ENCODE peak calls at places on chromosomes 3 and 15, in eight cellular contexts. J is M059J; Y is activated naive CD8-positive, alpha-beta T cell treated with anti-CD3 and anti-CD28 coated beads, Interleukin-2, amount 50 U/mL, for 24 hours; K is C1 segment of cervical spinal cord; X is heart left ventricle; V is NCI-H1092 treated with DMSO at 0.1 percent for 48 hours; W is stimulated activated CD8-positive, alpha-beta memory T cell treated with anti-CD3 and anti-CD28 coated beads, Interleukin-4, amount 100 ng/mL, for 48 hours; U is left cardiac atrium. P is an unnamed sample.
A peak's percentile ranks its signal among the peaks of the same experiment; 100 is the strongest.

GRCh38 chr15:98774756-98775497 is 126.6 kb downstream of the IGF1R start:
- DNase-seq in Y (no peak), U (no peak), K (no peak), J (no peak), W (no peak), X (no peak), V (no peak), P (no peak)

GRCh38 chr3:54556630-54557029 is 371.2 kb downstream of the LRTM1 start:
- DNase-seq in W (no peak), K (no peak), X (no peak), J (no peak), V (no peak), U (no peak), Y (no peak), P (no peak)

GRCh38 chr3:197807969-197808587 is 17.0 kb downstream of the LRCH3 start:
- DNase-seq in K (no peak), U (no peak), Y (no peak), W (no peak), X (no peak), J (peak; percentile 39), V (no peak), P (no peak)

GRCh38 chr3:138051946-138052802 is 42.2 kb downstream of the CLDN18 start:
- DNase-seq in X (no peak), Y (peak; percentile 18), J (peak; percentile 65), K (no peak), V (peak; percentile 9), W (peak; percentile 42), U (peak; percentile 40), P (peak; percentile 3)

GRCh38 chr3:117788086-117788485 is 1078.5 kb downstream of the TUSC7 start:
- DNase-seq in Y (no peak), W (no peak), V (peak; percentile 66), J (peak; percentile 75), U (no peak), X (no peak), K (no peak), P (no peak)

GRCh38 chr15:98611808-98612207 is 36.5 kb upstream of the IGF1R start:
- DNase-seq in J (no peak), W (no peak), U (no peak), Y (no peak), V (no peak), X (no peak), K (no peak), P (no peak)

GRCh38 chr15:65303687-65304392 is 637 bp upstream of the RNU5B-1 start:
- DNase-seq in U (peak; percentile 47), V (peak; percentile 34), W (peak; percentile 72), Y (peak; percentile 71), X (peak; percentile 71), J (peak; percentile 53), K (peak; percentile 55), P (peak; percentile 26)

GRCh38 chr3:142087676-142088075 is 61.7 kb downstream of the TFDP2 start:
- DNase-seq in W (no peak), J (peak; percentile 92), V (no peak), X (no peak), U (no peak), K (no peak), Y (no peak), P (no peak)

GRCh38 chr15:59260090-59260489 is 53.4 kb downstream of the LDHAL6B start:
- DNase-seq in K (peak; percentile 82), Y (no peak), U (no peak), V (no peak), J (no peak), X (no peak), W (no peak), P (peak; percentile 87)

GRCh38 chr3:31941230-31941632 is 39.8 kb downstream of the OSBPL10 start:
- DNase-seq in W (no peak), J (no peak), V (no peak), U (no peak), Y (no peak), X (peak; percentile 64), K (no peak), P (no peak)

GRCh38 chr3:33392703-33393125 is 47.5 kb downstream of the UBP1 start:
- DNase-seq in J (peak; percentile 92), V (no peak), U (no peak), W (no peak), K (no peak), Y (no peak), X (no peak), P (no peak)

GRCh38 chr3:162704238-162704637 is 1207.6 kb downstream of the OTOL1 start:
- DNase-seq in V (no peak), Y (no peak), J (no peak), K (no peak), U (no peak), W (no peak), X (no peak), P (no peak)

GRCh38 chr3:187293514-187293870 is 2.0 kb upstream of the MASP1 start:
- DNase-seq in U (no peak), K (peak; percentile 59), W (no peak), J (no peak), V (no peak), Y (no peak), X (no peak), P (no peak)

GRCh38 chr3:45056608-45057301 is 30.7 kb downstream of the CLEC3B start:
- DNase-seq in X (no peak), Y (no peak), W (no peak), K (no peak), J (peak; percentile 55), V (no peak), U (no peak), P (no peak)

GRCh38 chr3:30751610-30752299 is 142.7 kb downstream of the GADL1 start:
- DNase-seq in Y (peak; percentile 71), K (no peak), V (peak; percentile 48), U (peak; percentile 43), J (peak; percentile 25), W (peak; percentile 72), X (peak; percentile 57), P (no peak)

GRCh38 chr15:59247364-59247763 is 40.7 kb downstream of the LDHAL6B start:
- DNase-seq in Y (peak; percentile 55), X (no peak), J (peak; percentile 74), V (peak; percentile 34), U (peak; percentile 59), W (peak; percentile 62), K (no peak), P (no peak)

GRCh38 chr15:26667222-26667988 is 105.5 kb downstream of the GABRB3 start:
- DNase-seq in Y (no peak), X (no peak), V (no peak), K (no peak), U (peak; percentile 55), J (no peak), W (no peak), P (peak; percentile 36)

GRCh38 chr15:28991236-28992171 is 105.7 kb downstream of the APBA2 start:
- DNase-seq in J (no peak), V (no peak), X (no peak), U (no peak), W (no peak), Y (no peak), K (peak; percentile 70), P (peak; percentile 43)

GRCh38 chr3:145145461-145145860 is 1015.5 kb downstream of the PLOD2 start:
- DNase-seq in K (no peak), W (no peak), Y (no peak), U (no peak), V (no peak), J (no peak), X (no peak), P (no peak)

GRCh38 chr3:151593923-151594322 is 133.1 kb upstream of the IGSF10 start:
- DNase-seq in U (no peak), V (no peak), W (no peak), X (no peak), Y (no peak), K (no peak), J (peak; percentile 76), P (no peak)

GRCh38 chr3:14337828-14338227 is 64.6 kb upstream of the SLC6A6 start:
- DNase-seq in V (no peak), W (no peak), U (no peak), J (no peak), X (no peak), K (no peak), Y (no peak), P (no peak)

GRCh38 chr15:59105839-59106238 is 893 bp downstream of the CCNB2 start:
- DNase-seq in W (no peak), X (no peak), V (no peak), J (peak; percentile 15), K (no peak), U (no peak), Y (no peak), P (no peak)

GRCh38 chr3:36196058-36196457 is 184.2 kb upstream of the STAC start:
- DNase-seq in K (no peak), Y (no peak), U (no peak), X (no peak), V (no peak), W (no peak), J (peak; percentile 60), P (no peak)

GRCh38 chr3:161770532-161771386 is 274.2 kb downstream of the OTOL1 start:
- DNase-seq in U (no peak), Y (peak; percentile 1), K (no peak), W (peak; percentile 22), V (no peak), X (no peak), J (peak; percentile 5), P (no peak)

GRCh38 chr3:13728487-13728886 is 151.4 kb downstream of the WNT7A start:
- DNase-seq in K (no peak), Y (no peak), J (no peak), X (no peak), V (no peak), W (no peak), U (no peak), P (no peak)